ENCODE peak calls at places on chromosomes 5 and 9, in ten cellular contexts. G, F, B, Z, V, C, H, K, S and Y are unnamed samples.
A peak's percentile ranks its signal among the peaks of the same experiment; 100 is the strongest.

GRCh38 chr9:12884736-12885395 is 110.0 kb downstream of the LURAP1L start:
- DNase-seq in G (no peak), F (no peak), B (no peak), Z (no peak), V (no peak), C (peak; percentile 32), H (no peak), K (peak; percentile 88), S (no peak), Y (no peak)

GRCh38 chr5:61051267-61051666 is 106.3 kb downstream of the NDUFAF2 start:
- DNase-seq in G (no peak), F (no peak), B (no peak), Z (no peak), V (no peak), C (no peak), H (no peak), K (peak; percentile 73), S (no peak), Y (no peak)

GRCh38 chr9:81174023-81174422 is 515.3 kb downstream of the TLE1 start:
- DNase-seq in G (no peak), F (no peak), B (no peak), Z (no peak), V (no peak), C (no peak), H (no peak), K (no peak), S (no peak), Y (no peak)

GRCh38 chr9:136485049-136485647 is 2.3 kb upstream of the SEC16A start:
- DNase-seq in G (peak; percentile 89), F (peak; percentile 83), B (peak; percentile 80), Z (peak; percentile 82), V (peak; percentile 74), C (peak; percentile 82), H (peak; percentile 89), K (peak; percentile 61), S (peak; percentile 88), Y (peak; percentile 81)

GRCh38 chr5:149211566-149211965 is 60.1 kb upstream of the AFAP1L1 start:
- DNase-seq in G (no peak), F (no peak), B (no peak), Z (no peak), V (no peak), C (no peak), H (no peak), K (peak; percentile 73), S (no peak), Y (no peak)

GRCh38 chr9:8391566-8391965 is 592.0 kb upstream of the DMAC1 start:
- DNase-seq in G (no peak), F (no peak), B (no peak), Z (no peak), V (no peak), C (no peak), H (no peak), K (no peak), S (no peak), Y (no peak)

GRCh38 chr5:13957032-13957645 is 12.7 kb upstream of the DNAH5 start:
- DNase-seq in G (no peak), F (no peak), B (no peak), Z (no peak), V (no peak), C (peak; percentile 44), H (peak; percentile 13), K (peak; percentile 78), S (no peak), Y (peak; percentile 60)

GRCh38 chr5:174610968-174611367 is 113.4 kb upstream of the MSX2 start:
- DNase-seq in G (peak; percentile 78), F (no peak), B (peak; percentile 38), Z (peak; percentile 47), V (no peak), C (no peak), H (peak; percentile 38), K (peak; percentile 75), S (peak; percentile 43), Y (no peak)

GRCh38 chr5:181237758-181238385 is 5.8 kb downstream of the RACK1 start:
- DNase-seq in G (no peak), F (no peak), B (no peak), Z (no peak), V (no peak), C (no peak), H (no peak), K (no peak), S (no peak), Y (no peak)

GRCh38 chr9:125200216-125201047 is at the start of gene RABEPK:
- DNase-seq in G (peak; percentile 93), F (peak; percentile 94), B (peak; percentile 89), Z (peak; percentile 92), V (peak; percentile 85), C (peak; percentile 93), H (peak; percentile 95), K (peak; percentile 93), S (peak; percentile 94), Y (peak; percentile 96)
- TF ChIP-seq POLR2A in G (peak; percentile 72), F (peak; percentile 67), B (peak; percentile 70), Z (no peak), V (peak; percentile 87), C (peak; percentile 81), H (peak; percentile 86), K (peak; percentile 80), S (no peak), Y (peak; percentile 81)

GRCh38 chr9:127884427-127884911 is 7.0 kb upstream of the AK1 start:
- DNase-seq in G (no peak), F (no peak), B (no peak), Z (no peak), V (no peak), C (no peak), H (peak; percentile 81), K (no peak), S (peak; percentile 91), Y (no peak)
- H3K4me3 ChIP-seq in G (no peak overlapping the region), F (no peak overlapping the region), B (no peak overlapping the region), Z (no peak overlapping the region), V (no peak overlapping the region), C (no peak overlapping the region), H (no peak overlapping the region), K (no peak overlapping the region), S (no peak overlapping the region), Y (no peak overlapping the region)

GRCh38 chr5:172714491-172715420 is 56.2 kb downstream of the DUSP1 start:
- DNase-seq in G (peak; percentile 92), F (peak; percentile 67), B (peak; percentile 62), Z (peak; percentile 86), V (peak; percentile 77), C (peak; percentile 98), H (peak; percentile 81), K (peak; percentile 61), S (peak; percentile 79), Y (peak; percentile 74)

GRCh38 chr5:172715421-172715780 is 55.6 kb downstream of the DUSP1 start:
- DNase-seq in G (no peak), F (no peak), B (no peak), Z (no peak), V (no peak), C (no peak), H (no peak), K (no peak), S (no peak), Y (no peak)

GRCh38 chr5:172712610-172713009 is 58.4 kb downstream of the DUSP1 start:
- DNase-seq in G (no peak), F (no peak), B (no peak), Z (no peak), V (no peak), C (no peak), H (no peak), K (no peak), S (no peak), Y (no peak)

GRCh38 chr5:172713809-172714490 is 57.0 kb downstream of the DUSP1 start:
- DNase-seq in G (no peak), F (no peak), B (no peak), Z (no peak), V (no peak), C (no peak), H (no peak), K (no peak), S (no peak), Y (no peak)

DNA sequence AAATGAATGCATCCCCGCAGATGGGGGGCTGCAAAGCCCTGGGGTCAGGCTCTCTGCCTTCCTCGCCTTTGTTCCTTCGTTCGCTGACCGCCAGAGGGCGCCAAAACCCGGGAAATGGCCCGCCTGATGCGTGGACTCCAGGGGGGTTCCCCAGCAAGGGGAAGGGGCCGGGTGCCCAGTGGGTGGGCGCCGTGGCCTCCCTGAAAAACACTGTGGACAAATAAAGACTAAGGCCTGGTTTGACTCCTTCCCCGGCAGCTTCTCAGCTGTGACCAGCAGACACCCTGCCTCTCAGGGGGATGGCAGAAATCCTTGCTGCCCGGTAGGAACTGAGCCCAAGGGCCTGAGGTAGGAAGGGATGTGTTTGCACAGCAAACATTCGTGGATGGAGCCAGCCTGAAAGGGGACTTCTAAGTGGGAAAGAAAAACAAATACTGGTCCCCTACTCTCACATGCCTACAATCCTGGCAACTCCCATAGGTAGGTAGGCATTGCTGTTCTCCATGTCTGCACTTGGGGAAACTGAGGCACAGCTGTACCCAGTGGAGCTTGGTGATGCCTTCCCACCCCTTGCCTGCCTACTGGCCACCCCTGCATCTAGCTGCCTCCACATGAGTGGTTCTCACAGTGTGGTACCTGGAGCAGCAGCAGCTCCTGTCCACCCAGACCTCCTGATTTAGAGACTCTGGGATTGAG is 57.7 kb downstream of the DUSP1 start:
- DNase-seq in G (peak; percentile 59), F (peak; percentile 82), B (no peak), Z (no peak), V (no peak), C (peak; percentile 62), H (peak; percentile 61), K (no peak), S (peak; percentile 62), Y (peak; percentile 44)
- TF ChIP-seq POLR2A in G (no peak), F (no peak), B (no peak), Z (no peak), V (no peak), C (no peak), H (no peak), K (peak; percentile 25), S (no peak), Y (no peak)

GRCh38 chr5:93576015-93576414 is 5.0 kb downstream of the NR2F1-AS1 start:
- DNase-seq in G (no peak), F (no peak), B (no peak), Z (no peak), V (no peak), C (no peak), H (no peak), K (no peak), S (no peak), Y (no peak)

GRCh38 chr5:93578179-93578812 is 2.7 kb downstream of the NR2F1-AS1 start:
- DNase-seq in G (no peak), F (no peak), B (no peak), Z (no peak), V (no peak), C (no peak), H (no peak), K (peak; percentile 74), S (no peak), Y (peak; percentile 20)

GRCh38 chr5:93578813-93579560 is 2.0 kb downstream of the NR2F1-AS1 start:
- DNase-seq in G (no peak), F (peak; percentile 79), B (no peak), Z (no peak), V (peak; percentile 59), C (no peak), H (peak; percentile 39), K (peak; percentile 72), S (no peak), Y (peak; percentile 96)

GRCh38 chr5:93576994-93577575 is 3.9 kb downstream of the NR2F1-AS1 start:
- DNase-seq in G (no peak), F (no peak), B (no peak), Z (no peak), V (no peak), C (no peak), H (no peak), K (no peak), S (no peak), Y (peak; percentile 73)

DNA sequence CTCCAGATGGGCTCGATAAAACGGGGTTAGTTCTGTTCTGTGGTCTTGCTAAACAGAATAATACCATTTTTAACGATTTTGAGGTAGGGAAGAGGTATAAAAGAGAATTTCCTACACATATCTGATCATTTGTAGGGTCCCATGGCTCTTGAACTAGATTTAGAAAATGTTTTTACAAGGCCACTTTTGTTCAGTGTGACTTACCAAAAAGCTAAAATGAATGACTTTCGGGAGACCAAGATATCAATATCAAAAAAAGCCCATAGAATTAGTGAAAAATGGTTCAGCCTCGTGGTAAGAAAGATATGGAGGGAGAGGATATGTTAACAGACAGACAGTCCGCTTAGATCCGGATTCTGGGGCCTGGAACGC is 3.2 kb downstream of the NR2F1-AS1 start:
- DNase-seq in G (no peak), F (no peak), B (no peak), Z (no peak), V (no peak), C (no peak), H (no peak), K (no peak), S (no peak), Y (no peak)
- H3K4me3 ChIP-seq in G (no peak overlapping the region), F (no peak overlapping the region), B (peak overlapping the region; percentile 75), Z (no peak overlapping the region), V (no peak overlapping the region), C (no peak overlapping the region), H (no peak overlapping the region), K (peak overlapping the region; percentile 81), S (no peak overlapping the region), Y (no peak overlapping the region)